ENCODE peak calls at places on chromosome 10, in four cellular contexts. One of them, this sample, is unnamed. For H3K36me3, the result is how much of the 10 kb centered on the place peaks cover.

GRCh38 chr10:112721080-112721698 is 228.9 kb upstream of the TCF7L2 start:
- DNase-seq in suprapubic skin: no peak
- DNase-seq in sigmoid colon: no peak
- DNase-seq in spleen: no peak
- DNase-seq in this sample: no peak

GRCh38 chr10:117654105-117654504 is 111.6 kb downstream of the EMX2 start:
- DNase-seq in suprapubic skin: no peak
- DNase-seq in sigmoid colon: no peak
- DNase-seq in spleen: no peak
- DNase-seq in this sample: no peak

GRCh38 chr10:588246-589165 is 101.0 kb downstream of the DIP2C start:
- DNase-seq in suprapubic skin: no peak
- DNase-seq in sigmoid colon: no peak
- DNase-seq in spleen: no peak
- DNase-seq in this sample: no peak

GRCh38 chr10:86970152-86970886 is 2.0 kb downstream of the ADIRF start:
- DNase-seq in suprapubic skin: peak
- DNase-seq in sigmoid colon: peak
- DNase-seq in spleen: peak
- DNase-seq in this sample: peak

GRCh38 chr10:16274911-16275310 is 161.9 kb upstream of the PTER start:
- DNase-seq in suprapubic skin: no peak
- DNase-seq in sigmoid colon: no peak
- DNase-seq in spleen: no peak
- DNase-seq in this sample: no peak

GRCh38 chr10:17974505-17974904 is 22.8 kb downstream of the SLC39A12 start:
- DNase-seq in suprapubic skin: no peak
- DNase-seq in sigmoid colon: no peak
- DNase-seq in spleen: no peak
- DNase-seq in this sample: no peak

GRCh38 chr10:55174419-55174818 is 373.4 kb upstream of the PCDH15 start:
- DNase-seq in suprapubic skin: no peak
- DNase-seq in sigmoid colon: no peak
- DNase-seq in spleen: no peak
- DNase-seq in this sample: no peak

GRCh38 chr10:132942101-132942739 is at the start of gene CFAP46:
- DNase-seq in suprapubic skin: no peak
- DNase-seq in sigmoid colon: no peak
- DNase-seq in spleen: peak
- DNase-seq in this sample: peak

GRCh38 chr10:109650228-109650627 is 273.1 kb downstream of the XPNPEP1 start:
- DNase-seq in suprapubic skin: no peak
- DNase-seq in sigmoid colon: no peak
- DNase-seq in spleen: no peak
- DNase-seq in this sample: no peak

GRCh38 chr10:100715445-100716385 is 29.7 kb upstream of the PAX2 start:
- DNase-seq in suprapubic skin: no peak
- DNase-seq in sigmoid colon: peak
- DNase-seq in spleen: peak
- DNase-seq in this sample: no peak

GRCh38 chr10:63883861-63884260 is 362.7 kb downstream of the REEP3 start:
- DNase-seq in suprapubic skin: no peak
- DNase-seq in sigmoid colon: no peak
- DNase-seq in spleen: no peak
- DNase-seq in this sample: no peak

GRCh38 chr10:34176351-34176750 is 638.7 kb downstream of the PARD3 start:
- DNase-seq in suprapubic skin: no peak
- DNase-seq in sigmoid colon: no peak
- DNase-seq in spleen: no peak
- DNase-seq in this sample: no peak

GRCh38 chr10:69716711-69717560 is 84.8 kb upstream of the COL13A1 start:
- DNase-seq in suprapubic skin: peak
- DNase-seq in sigmoid colon: no peak
- DNase-seq in spleen: no peak
- DNase-seq in this sample: no peak

GRCh38 chr10:131430716-131431402 is 119.3 kb upstream of the TCERG1L start:
- DNase-seq in suprapubic skin: no peak
- DNase-seq in sigmoid colon: peak
- DNase-seq in spleen: peak
- DNase-seq in this sample: no peak

GRCh38 chr10:79292789-79293746 is 54.2 kb upstream of the PPIF start:
- DNase-seq in suprapubic skin: no peak
- DNase-seq in sigmoid colon: no peak
- DNase-seq in spleen: peak
- DNase-seq in this sample: no peak

GRCh38 chr10:89888647-89889046 is 187.3 kb downstream of the KIF20B start:
- DNase-seq in suprapubic skin: no peak
- DNase-seq in sigmoid colon: no peak
- DNase-seq in spleen: no peak
- DNase-seq in this sample: no peak

GRCh38 chr10:133307776-133308430 is 769 bp downstream of the TUBGCP2 start:
- DNase-seq in suprapubic skin: no peak
- DNase-seq in sigmoid colon: no peak
- DNase-seq in spleen: peak
- DNase-seq in this sample: peak

GRCh38 chr10:95445837-95446347 is 115.3 kb downstream of the SORBS1 start:
- DNase-seq in suprapubic skin: no peak
- DNase-seq in sigmoid colon: peak
- DNase-seq in spleen: no peak
- DNase-seq in this sample: peak

DNA sequence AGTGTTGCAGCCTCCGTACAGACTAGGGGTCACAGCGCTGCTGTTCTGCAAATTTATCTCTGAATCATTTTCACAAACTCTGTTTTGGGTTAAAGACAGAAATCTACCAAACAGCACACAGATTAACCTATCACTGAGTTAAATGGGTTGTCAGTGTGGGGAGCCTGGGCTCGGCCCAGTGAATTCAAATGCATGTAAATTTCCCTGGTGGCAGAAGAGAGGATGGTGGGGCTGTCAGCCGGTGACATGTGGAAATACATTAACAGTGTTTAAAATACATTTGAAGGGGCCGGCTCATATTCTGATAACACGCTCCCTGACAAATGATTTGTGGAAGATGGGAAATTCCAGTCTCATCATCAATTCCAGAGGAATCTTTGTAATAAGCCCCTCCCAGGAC is 309.6 kb upstream of the MKI67 start:
- DNase-seq in suprapubic skin: no peak
- DNase-seq in sigmoid colon: no peak
- DNase-seq in spleen: no peak
- DNase-seq in this sample: no peak
- TF ChIP-seq POLR2AphosphoS5 in suprapubic skin: no peak
- TF ChIP-seq POLR2AphosphoS5 in sigmoid colon: no peak
- TF ChIP-seq POLR2AphosphoS5 in spleen: no peak
- TF ChIP-seq POLR2AphosphoS5 in this sample: no peak

GRCh38 chr10:114540191-114540590 is 117.9 kb downstream of the ABLIM1 start:
- DNase-seq in suprapubic skin: no peak
- DNase-seq in sigmoid colon: no peak
- DNase-seq in spleen: no peak
- DNase-seq in this sample: no peak
- H3K36me3 ChIP-seq in suprapubic skin: under half
- H3K36me3 ChIP-seq in sigmoid colon: under half
- H3K36me3 ChIP-seq in spleen: under half
- H3K36me3 ChIP-seq in this sample: under half

DNA sequence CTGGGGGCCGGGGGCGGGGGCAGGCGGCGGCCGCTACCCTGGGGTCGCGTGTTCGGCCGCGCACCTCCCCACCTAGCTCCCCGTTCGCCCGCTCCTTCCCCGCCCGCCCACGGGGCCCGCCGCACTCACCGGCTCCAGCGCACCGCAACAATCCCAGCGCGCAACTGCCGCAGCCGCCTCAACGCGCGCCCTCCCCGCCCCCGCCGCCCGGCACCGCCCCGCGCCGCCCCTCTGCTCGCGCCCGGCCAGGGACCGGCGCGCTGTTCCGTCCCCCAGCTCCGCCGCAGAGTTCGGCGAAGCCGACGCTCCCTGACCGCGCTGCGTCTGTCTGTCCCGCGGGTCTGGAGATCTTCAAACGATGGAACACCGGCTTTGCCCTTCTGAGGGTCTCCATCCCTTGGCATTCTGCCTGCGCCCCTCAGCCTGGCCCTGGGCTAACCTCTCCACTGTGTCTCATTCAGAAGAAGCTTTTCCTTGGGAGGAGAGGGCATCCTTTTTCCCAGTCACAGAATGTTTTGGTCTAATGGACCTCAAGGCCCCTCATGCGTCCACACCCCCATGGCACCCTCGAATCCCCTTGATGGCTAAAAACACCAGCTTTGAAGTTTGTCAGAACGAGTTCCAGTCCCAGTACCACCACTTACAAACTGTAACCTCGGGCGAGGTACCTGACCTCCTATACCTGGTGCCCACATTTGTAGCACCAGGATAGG is at the start of gene NT5C2:
- DNase-seq in suprapubic skin: peak
- DNase-seq in sigmoid colon: peak
- DNase-seq in spleen: peak
- DNase-seq in this sample: peak
- TF ChIP-seq POLR2AphosphoS5 in suprapubic skin: no peak
- TF ChIP-seq POLR2AphosphoS5 in sigmoid colon: peak
- TF ChIP-seq POLR2AphosphoS5 in spleen: peak
- TF ChIP-seq POLR2AphosphoS5 in this sample: peak

GRCh38 chr10:5757766-5758517 is 55.3 kb downstream of the GDI2 start:
- DNase-seq in suprapubic skin: no peak
- DNase-seq in sigmoid colon: no peak
- DNase-seq in spleen: no peak
- DNase-seq in this sample: no peak
- H3K36me3 ChIP-seq in suprapubic skin: half or more
- H3K36me3 ChIP-seq in sigmoid colon: under half
- H3K36me3 ChIP-seq in spleen: half or more
- H3K36me3 ChIP-seq in this sample: under half

DNA sequence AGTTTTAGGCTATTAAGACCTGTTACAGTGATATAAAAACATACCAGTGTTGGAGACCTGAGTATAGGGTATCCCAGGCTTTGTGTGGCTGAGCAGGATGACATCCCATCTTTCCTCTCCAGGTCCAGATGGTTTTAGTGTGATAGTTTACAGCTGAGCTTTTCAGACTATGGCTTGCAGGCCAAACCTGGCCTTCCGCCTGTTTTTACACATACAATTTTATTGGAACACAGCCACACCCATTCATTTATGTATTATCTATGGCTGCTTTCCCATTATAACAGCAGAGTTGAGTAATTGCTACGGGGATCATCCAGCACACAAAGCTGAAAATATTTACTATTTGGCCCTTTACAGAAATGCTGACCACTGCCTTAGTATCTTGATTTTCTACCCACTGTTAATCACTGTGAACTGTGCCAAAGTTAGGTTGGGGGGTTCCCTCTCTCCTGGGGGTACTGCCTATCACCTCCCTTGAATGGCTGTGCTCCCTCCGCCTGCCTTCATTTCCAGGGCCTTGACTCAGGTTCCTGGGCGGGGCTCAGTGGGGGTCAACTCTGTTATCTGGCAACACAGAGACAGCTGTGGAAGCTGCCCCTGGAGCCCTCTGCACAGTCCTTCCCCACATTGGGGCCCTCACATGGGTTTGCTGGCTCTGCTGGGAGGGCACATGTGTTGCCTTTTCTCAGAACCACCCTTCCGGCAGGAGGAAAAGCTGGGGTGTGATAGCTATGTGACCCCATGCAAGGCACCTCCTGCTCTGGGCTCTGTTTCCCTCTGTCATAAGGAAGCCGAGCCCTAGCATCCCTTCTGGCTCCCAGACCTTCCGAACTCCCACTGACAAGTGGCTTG is 40.3 kb upstream of the SH2D4B start:
- DNase-seq in suprapubic skin: no peak
- DNase-seq in sigmoid colon: peak
- DNase-seq in spleen: peak
- DNase-seq in this sample: no peak
- TF ChIP-seq POLR2AphosphoS5 in suprapubic skin: no peak
- TF ChIP-seq POLR2AphosphoS5 in sigmoid colon: peak
- TF ChIP-seq POLR2AphosphoS5 in spleen: peak
- TF ChIP-seq POLR2AphosphoS5 in this sample: peak

DNA sequence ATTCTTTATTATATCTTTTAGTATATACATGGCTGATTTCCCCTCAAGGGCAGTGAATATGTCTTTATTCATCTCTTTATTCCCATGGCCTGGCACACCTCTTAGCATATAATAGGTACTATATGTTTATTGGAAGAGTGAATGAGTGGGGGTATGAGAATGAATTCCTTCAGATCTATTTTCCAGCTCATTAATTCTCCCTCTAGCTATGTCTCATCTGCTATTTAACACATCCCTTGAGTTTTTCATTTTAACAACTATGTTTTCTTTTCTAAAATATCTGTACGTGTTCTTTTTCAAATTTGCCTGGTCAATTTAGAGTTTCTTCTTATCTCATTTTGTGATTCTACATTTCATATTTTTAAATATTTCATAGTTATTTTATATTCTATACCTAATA is 14.4 kb downstream of the HPS1 start:
- DNase-seq in suprapubic skin: no peak
- DNase-seq in sigmoid colon: no peak
- DNase-seq in spleen: no peak
- DNase-seq in this sample: no peak
- H3K36me3 ChIP-seq in suprapubic skin: half or more
- H3K36me3 ChIP-seq in sigmoid colon: half or more
- H3K36me3 ChIP-seq in spleen: half or more
- H3K36me3 ChIP-seq in this sample: under half

GRCh38 chr10:110837418-110838120 is 34.2 kb upstream of the PDCD4 start:
- DNase-seq in suprapubic skin: no peak
- DNase-seq in sigmoid colon: peak
- DNase-seq in spleen: no peak
- DNase-seq in this sample: no peak
- TF ChIP-seq POLR2AphosphoS5 in suprapubic skin: no peak
- TF ChIP-seq POLR2AphosphoS5 in sigmoid colon: peak
- TF ChIP-seq POLR2AphosphoS5 in spleen: no peak
- TF ChIP-seq POLR2AphosphoS5 in this sample: no peak

GRCh38 chr10:68364101-68364886 is 31.6 kb upstream of the PBLD start:
- DNase-seq in suprapubic skin: no peak
- DNase-seq in sigmoid colon: no peak
- DNase-seq in spleen: no peak
- DNase-seq in this sample: no peak
- H3K36me3 ChIP-seq in suprapubic skin: under half
- H3K36me3 ChIP-seq in sigmoid colon: under half
- H3K36me3 ChIP-seq in spleen: under half
- H3K36me3 ChIP-seq in this sample: under half

GRCh38 chr10:77586719-77587423 is 50.7 kb downstream of the KCNMA1 start:
- DNase-seq in suprapubic skin: no peak
- DNase-seq in sigmoid colon: peak
- DNase-seq in spleen: peak
- DNase-seq in this sample: no peak
- TF ChIP-seq POLR2AphosphoS5 in suprapubic skin: no peak
- TF ChIP-seq POLR2AphosphoS5 in sigmoid colon: peak
- TF ChIP-seq POLR2AphosphoS5 in spleen: no peak
- TF ChIP-seq POLR2AphosphoS5 in this sample: peak

This sample was measured in breast epithelium.